ENCODE peak calls at places on chromosomes 1 and 21, in nine cellular contexts. One of them, this sample, is unnamed.

GRCh38 chr1:81876901-81877750 is 76.4 kb downstream of the ADGRL2 start:
- DNase-seq in foreskin fibroblast: peak
- DNase-seq in bronchial epithelial cell: peak
- DNase-seq in HFFc6: peak
- DNase-seq in WTC11: no peak
- DNase-seq in heart right ventricle: no peak
- DNase-seq in heart left ventricle: no peak
- DNase-seq in GM13977: no peak
- DNase-seq in testis: no peak
- DNase-seq in this sample: no peak

GRCh38 chr1:239856067-239856466 is 235.6 kb upstream of the FMN2 start:
- DNase-seq in foreskin fibroblast: no peak
- DNase-seq in bronchial epithelial cell: no peak
- DNase-seq in HFFc6: no peak
- DNase-seq in WTC11: no peak
- DNase-seq in heart right ventricle: no peak
- DNase-seq in heart left ventricle: no peak
- DNase-seq in GM13977: no peak
- DNase-seq in testis: no peak
- DNase-seq in this sample: no peak

GRCh38 chr1:41900611-41901444 is 17.9 kb downstream of the HIVEP3 start:
- DNase-seq in foreskin fibroblast: peak
- DNase-seq in bronchial epithelial cell: peak
- DNase-seq in HFFc6: peak
- DNase-seq in WTC11: no peak
- DNase-seq in heart right ventricle: no peak
- DNase-seq in heart left ventricle: no peak
- DNase-seq in GM13977: no peak
- DNase-seq in testis: no peak
- DNase-seq in this sample: no peak

GRCh38 chr21:34974162-34974981 is 74.7 kb downstream of the RUNX1 start:
- DNase-seq in foreskin fibroblast: peak
- DNase-seq in bronchial epithelial cell: no peak
- DNase-seq in HFFc6: no peak
- DNase-seq in WTC11: no peak
- DNase-seq in heart right ventricle: no peak
- DNase-seq in heart left ventricle: no peak
- DNase-seq in GM13977: peak
- DNase-seq in testis: no peak
- DNase-seq in this sample: peak

GRCh38 chr1:192702212-192702993 is 66.5 kb downstream of the RGS13 start:
- DNase-seq in foreskin fibroblast: peak
- DNase-seq in bronchial epithelial cell: peak
- DNase-seq in HFFc6: peak
- DNase-seq in WTC11: no peak
- DNase-seq in heart right ventricle: no peak
- DNase-seq in heart left ventricle: no peak
- DNase-seq in GM13977: no peak
- DNase-seq in testis: no peak
- DNase-seq in this sample: no peak

GRCh38 chr21:34890258-34890723 is 158.8 kb downstream of the RUNX1 start:
- DNase-seq in foreskin fibroblast: no peak
- DNase-seq in bronchial epithelial cell: no peak
- DNase-seq in HFFc6: no peak
- DNase-seq in WTC11: no peak
- DNase-seq in heart right ventricle: no peak
- DNase-seq in heart left ventricle: no peak
- DNase-seq in GM13977: no peak
- DNase-seq in testis: no peak
- DNase-seq in this sample: no peak

GRCh38 chr21:37139154-37139553 is 66.1 kb downstream of the TTC3 start:
- DNase-seq in foreskin fibroblast: no peak
- DNase-seq in bronchial epithelial cell: peak
- DNase-seq in HFFc6: no peak
- DNase-seq in WTC11: no peak
- DNase-seq in heart right ventricle: no peak
- DNase-seq in heart left ventricle: no peak
- DNase-seq in GM13977: no peak
- DNase-seq in testis: no peak
- DNase-seq in this sample: no peak

GRCh38 chr1:86705633-86705985 is 1.2 kb downstream of the SH3GLB1 start:
- DNase-seq in foreskin fibroblast: no peak
- DNase-seq in bronchial epithelial cell: peak
- DNase-seq in HFFc6: no peak
- DNase-seq in WTC11: no peak
- DNase-seq in heart right ventricle: no peak
- DNase-seq in heart left ventricle: no peak
- DNase-seq in GM13977: no peak
- DNase-seq in testis: no peak
- DNase-seq in this sample: no peak

GRCh38 chr1:211635602-211636205 is 39.7 kb downstream of the NEK2 start:
- DNase-seq in foreskin fibroblast: peak
- DNase-seq in bronchial epithelial cell: no peak
- DNase-seq in HFFc6: no peak
- DNase-seq in WTC11: no peak
- DNase-seq in heart right ventricle: no peak
- DNase-seq in heart left ventricle: no peak
- DNase-seq in GM13977: no peak
- DNase-seq in testis: no peak
- DNase-seq in this sample: no peak

GRCh38 chr1:58155418-58156123 is 391.0 kb downstream of the OMA1 start:
- DNase-seq in foreskin fibroblast: no peak
- DNase-seq in bronchial epithelial cell: peak
- DNase-seq in HFFc6: no peak
- DNase-seq in WTC11: peak
- DNase-seq in heart right ventricle: peak
- DNase-seq in heart left ventricle: peak
- DNase-seq in GM13977: no peak
- DNase-seq in testis: peak
- DNase-seq in this sample: peak

GRCh38 chr1:86202552-86203340 is 46.2 kb upstream of the COL24A1 start:
- DNase-seq in foreskin fibroblast: no peak
- DNase-seq in bronchial epithelial cell: no peak
- DNase-seq in HFFc6: no peak
- DNase-seq in WTC11: no peak
- DNase-seq in heart right ventricle: no peak
- DNase-seq in heart left ventricle: no peak
- DNase-seq in GM13977: no peak
- DNase-seq in testis: no peak
- DNase-seq in this sample: no peak

GRCh38 chr1:236751935-236752334 is 43.2 kb upstream of the MTR start:
- DNase-seq in foreskin fibroblast: no peak
- DNase-seq in bronchial epithelial cell: no peak
- DNase-seq in HFFc6: no peak
- DNase-seq in WTC11: no peak
- DNase-seq in heart right ventricle: no peak
- DNase-seq in heart left ventricle: no peak
- DNase-seq in GM13977: no peak
- DNase-seq in testis: no peak
- DNase-seq in this sample: no peak

GRCh38 chr1:234473123-234473522 is 5.9 kb downstream of the TARBP1 start:
- DNase-seq in foreskin fibroblast: no peak
- DNase-seq in bronchial epithelial cell: no peak
- DNase-seq in HFFc6: no peak
- DNase-seq in WTC11: no peak
- DNase-seq in heart right ventricle: no peak
- DNase-seq in heart left ventricle: no peak
- DNase-seq in GM13977: no peak
- DNase-seq in testis: no peak
- DNase-seq in this sample: no peak

GRCh38 chr1:56189946-56190920 is 389.1 kb downstream of the PLPP3 start:
- DNase-seq in foreskin fibroblast: peak
- DNase-seq in bronchial epithelial cell: no peak
- DNase-seq in HFFc6: no peak
- DNase-seq in WTC11: peak
- DNase-seq in heart right ventricle: peak
- DNase-seq in heart left ventricle: no peak
- DNase-seq in GM13977: no peak
- DNase-seq in testis: peak
- DNase-seq in this sample: no peak

GRCh38 chr1:80882552-80882951 is 918.2 kb upstream of the ADGRL2 start:
- DNase-seq in foreskin fibroblast: peak
- DNase-seq in bronchial epithelial cell: peak
- DNase-seq in HFFc6: no peak
- DNase-seq in WTC11: no peak
- DNase-seq in heart right ventricle: no peak
- DNase-seq in heart left ventricle: no peak
- DNase-seq in GM13977: no peak
- DNase-seq in testis: no peak
- DNase-seq in this sample: no peak

GRCh38 chr1:4213599-4213998 is 313.5 kb upstream of the C1orf174 start:
- DNase-seq in foreskin fibroblast: no peak
- DNase-seq in bronchial epithelial cell: no peak
- DNase-seq in HFFc6: no peak
- DNase-seq in WTC11: no peak
- DNase-seq in heart right ventricle: no peak
- DNase-seq in heart left ventricle: no peak
- DNase-seq in GM13977: no peak
- DNase-seq in testis: no peak
- DNase-seq in this sample: no peak
- TF ChIP-seq CTCF in foreskin fibroblast: no peak
- TF ChIP-seq CTCF in bronchial epithelial cell: no peak
- TF ChIP-seq CTCF in HFFc6: no peak
- TF ChIP-seq CTCF in WTC11: no peak
- TF ChIP-seq CTCF in heart right ventricle: no peak
- TF ChIP-seq CTCF in heart left ventricle: no peak
- TF ChIP-seq CTCF in GM13977: no peak
- TF ChIP-seq CTCF in testis: no peak
- TF ChIP-seq CTCF in this sample: no peak

GRCh38 chr1:30714025-30714424 is 9.4 kb downstream of the MATN1 start:
- DNase-seq in foreskin fibroblast: no peak
- DNase-seq in bronchial epithelial cell: no peak
- DNase-seq in HFFc6: no peak
- DNase-seq in WTC11: no peak
- DNase-seq in heart right ventricle: no peak
- DNase-seq in heart left ventricle: no peak
- DNase-seq in GM13977: no peak
- DNase-seq in testis: no peak
- DNase-seq in this sample: no peak

GRCh38 chr1:30714536-30715090 is 8.8 kb downstream of the MATN1 start:
- DNase-seq in foreskin fibroblast: no peak
- DNase-seq in bronchial epithelial cell: peak
- DNase-seq in HFFc6: no peak
- DNase-seq in WTC11: no peak
- DNase-seq in heart right ventricle: no peak
- DNase-seq in heart left ventricle: no peak
- DNase-seq in GM13977: no peak
- DNase-seq in testis: no peak
- DNase-seq in this sample: no peak

GRCh38 chr1:30715886-30716285 is 7.5 kb downstream of the MATN1 start:
- DNase-seq in foreskin fibroblast: no peak
- DNase-seq in bronchial epithelial cell: no peak
- DNase-seq in HFFc6: no peak
- DNase-seq in WTC11: no peak
- DNase-seq in heart right ventricle: no peak
- DNase-seq in heart left ventricle: no peak
- DNase-seq in GM13977: no peak
- DNase-seq in testis: no peak
- DNase-seq in this sample: no peak

GRCh38 chr1:30716646-30717045 is 6.7 kb downstream of the MATN1 start:
- DNase-seq in foreskin fibroblast: no peak
- DNase-seq in bronchial epithelial cell: no peak
- DNase-seq in HFFc6: no peak
- DNase-seq in WTC11: no peak
- DNase-seq in heart right ventricle: no peak
- DNase-seq in heart left ventricle: peak
- DNase-seq in GM13977: no peak
- DNase-seq in testis: no peak
- DNase-seq in this sample: no peak

DNA sequence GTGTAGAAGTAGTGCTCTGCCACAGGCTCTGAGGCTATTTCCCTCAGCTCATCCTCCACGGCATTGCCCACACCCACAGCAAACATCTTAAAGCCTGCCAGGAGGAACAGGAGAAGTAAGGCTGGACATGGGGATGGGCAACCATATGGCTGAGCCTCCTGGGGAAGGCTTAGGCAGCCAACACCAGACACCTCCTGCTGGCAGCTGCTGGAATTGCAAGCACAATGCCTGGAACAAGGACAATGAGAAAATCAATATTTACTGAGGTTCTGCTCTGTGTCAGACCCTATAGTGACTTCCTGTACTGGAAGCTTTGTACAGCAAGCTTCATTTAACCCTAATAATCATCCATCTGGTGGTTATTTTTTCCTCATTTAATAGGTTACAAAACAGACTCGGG is 8.2 kb downstream of the MATN1 start:
- DNase-seq in foreskin fibroblast: no peak
- DNase-seq in bronchial epithelial cell: no peak
- DNase-seq in HFFc6: no peak
- DNase-seq in WTC11: peak
- DNase-seq in heart right ventricle: no peak
- DNase-seq in heart left ventricle: no peak
- DNase-seq in GM13977: no peak
- DNase-seq in testis: peak
- DNase-seq in this sample: peak
- TF ChIP-seq CTCF in foreskin fibroblast: peak
- TF ChIP-seq CTCF in bronchial epithelial cell: peak
- TF ChIP-seq CTCF in HFFc6: peak
- TF ChIP-seq CTCF in WTC11: peak
- TF ChIP-seq CTCF in heart right ventricle: peak
- TF ChIP-seq CTCF in heart left ventricle: no peak
- TF ChIP-seq CTCF in GM13977: peak
- TF ChIP-seq CTCF in testis: peak
- TF ChIP-seq CTCF in this sample: peak

GRCh38 chr1:19599810-19600209 is 44.3 kb upstream of the NBL1 start:
- DNase-seq in foreskin fibroblast: no peak
- DNase-seq in bronchial epithelial cell: no peak
- DNase-seq in HFFc6: no peak
- DNase-seq in WTC11: no peak
- DNase-seq in heart right ventricle: no peak
- DNase-seq in heart left ventricle: no peak
- DNase-seq in GM13977: no peak
- DNase-seq in testis: no peak
- DNase-seq in this sample: no peak
- TF ChIP-seq CTCF in foreskin fibroblast: no peak
- TF ChIP-seq CTCF in bronchial epithelial cell: no peak
- TF ChIP-seq CTCF in HFFc6: no peak
- TF ChIP-seq CTCF in WTC11: no peak
- TF ChIP-seq CTCF in heart right ventricle: no peak
- TF ChIP-seq CTCF in heart left ventricle: no peak
- TF ChIP-seq CTCF in GM13977: no peak
- TF ChIP-seq CTCF in testis: no peak
- TF ChIP-seq CTCF in this sample: no peak

GRCh38 chr1:214317734-214318133 is 36.8 kb downstream of the SMYD2 start:
- DNase-seq in foreskin fibroblast: no peak
- DNase-seq in bronchial epithelial cell: no peak
- DNase-seq in HFFc6: no peak
- DNase-seq in WTC11: no peak
- DNase-seq in heart right ventricle: no peak
- DNase-seq in heart left ventricle: no peak
- DNase-seq in GM13977: no peak
- DNase-seq in testis: no peak
- DNase-seq in this sample: no peak
- TF ChIP-seq CTCF in foreskin fibroblast: no peak
- TF ChIP-seq CTCF in bronchial epithelial cell: no peak
- TF ChIP-seq CTCF in HFFc6: peak
- TF ChIP-seq CTCF in WTC11: no peak
- TF ChIP-seq CTCF in heart right ventricle: peak
- TF ChIP-seq CTCF in heart left ventricle: no peak
- TF ChIP-seq CTCF in GM13977: no peak
- TF ChIP-seq CTCF in testis: peak
- TF ChIP-seq CTCF in this sample: no peak

This sample was measured in activated CD8-positive, alpha-beta T cell treated with anti-CD3 and anti-CD28 coated beads for 36 hours.